ENCODE peak calls at places on chromosome 12, in eight cellular contexts. T is endothelial cell, L is adrenal gland, X is esophagus squamous epithelium, J is PC-3, K is lower lobe of right lung, D is uterus, W is GM13976. U is an unnamed sample.

GRCh38 chr12:39332661-39333175 is 110.2 kb downstream of the KIF21A start:
- DNase-seq in T (no peak), L (no peak), X (no peak), J (no peak), K (no peak), D (no peak), W (no peak), U (no peak)

GRCh38 chr12:55060470-55060869 is 40.7 kb downstream of the NEUROD4 start:
- DNase-seq in T (no peak), L (no peak), X (no peak), J (peak), K (no peak), D (no peak), W (peak), U (peak)

GRCh38 chr12:19893514-19893913 is 454.2 kb downstream of the AEBP2 start:
- DNase-seq in T (no peak), L (no peak), X (no peak), J (peak), K (no peak), D (no peak), W (peak), U (peak)

GRCh38 chr12:29365091-29365490 is 15.9 kb downstream of the ERGIC2 start:
- DNase-seq in T (no peak), L (no peak), X (no peak), J (no peak), K (no peak), D (no peak), W (no peak), U (no peak)

GRCh38 chr12:81819991-81820633 is 61.0 kb upstream of the PPFIA2 start:
- DNase-seq in T (no peak), L (no peak), X (no peak), J (no peak), K (no peak), D (no peak), W (no peak), U (no peak)

GRCh38 chr12:120257041-120257821 is 8.3 kb downstream of the PXN start:
- DNase-seq in T (no peak), L (peak), X (no peak), J (peak), K (no peak), D (peak), W (no peak), U (no peak)

GRCh38 chr12:68530965-68531364 is 79.7 kb upstream of the RAP1B start:
- DNase-seq in T (no peak), L (peak), X (no peak), J (peak), K (no peak), D (no peak), W (no peak), U (no peak)

GRCh38 chr12:26119391-26119981 is 5.4 kb downstream of the BHLHE41 start:
- DNase-seq in T (no peak), L (no peak), X (no peak), J (peak), K (no peak), D (peak), W (no peak), U (peak)

GRCh38 chr12:131919366-131920156 is 9.5 kb upstream of the PUS1 start:
- DNase-seq in T (no peak), L (no peak), X (no peak), J (no peak), K (no peak), D (no peak), W (no peak), U (no peak)

GRCh38 chr12:72444566-72444965 is 172.4 kb downstream of the TRHDE start:
- DNase-seq in T (no peak), L (no peak), X (no peak), J (no peak), K (no peak), D (no peak), W (no peak), U (no peak)

GRCh38 chr12:87382959-87383591 is 646.1 kb downstream of the C12orf50 start:
- DNase-seq in T (no peak), L (no peak), X (no peak), J (no peak), K (no peak), D (no peak), W (no peak), U (no peak)

GRCh38 chr12:62720661-62721330 is 214.2 kb downstream of the PPM1H start:
- DNase-seq in T (no peak), L (no peak), X (no peak), J (peak), K (no peak), D (no peak), W (no peak), U (no peak)

GRCh38 chr12:95177201-95177768 is 40.0 kb downstream of the FGD6 start:
- DNase-seq in T (no peak), L (no peak), X (no peak), J (no peak), K (no peak), D (no peak), W (no peak), U (no peak)

GRCh38 chr12:56029666-56030293 is 8.9 kb downstream of the IKZF4 start:
- DNase-seq in T (peak), L (peak), X (no peak), J (peak), K (no peak), D (peak), W (peak), U (peak)

GRCh38 chr12:12779529-12779928 is 5.9 kb upstream of the APOLD1 start:
- DNase-seq in T (no peak), L (no peak), X (no peak), J (peak), K (no peak), D (no peak), W (no peak), U (no peak)

GRCh38 chr12:16020034-16020433 is 108.9 kb downstream of the DERA start:
- DNase-seq in T (no peak), L (no peak), X (no peak), J (no peak), K (no peak), D (no peak), W (no peak), U (no peak)

GRCh38 chr12:92673756-92674155 is 29.0 kb upstream of the PLEKHG7 start:
- DNase-seq in T (no peak), L (no peak), X (no peak), J (no peak), K (no peak), D (no peak), W (no peak), U (no peak)

GRCh38 chr12:52735106-52735505 is 31.8 kb upstream of the KRT77 start:
- DNase-seq in T (no peak), L (no peak), X (no peak), J (no peak), K (no peak), D (no peak), W (no peak), U (no peak)

GRCh38 chr12:128791395-128792322 is 32.1 kb downstream of the SLC15A4 start:
- DNase-seq in T (no peak), L (no peak), X (no peak), J (no peak), K (no peak), D (no peak), W (peak), U (peak)

GRCh38 chr12:11819643-11820042 is 170.2 kb downstream of the ETV6 start:
- DNase-seq in T (no peak), L (no peak), X (no peak), J (no peak), K (no peak), D (no peak), W (no peak), U (no peak)

GRCh38 chr12:113835433-113835832 is 130.7 kb downstream of the RBM19 start:
- DNase-seq in T (no peak), L (no peak), X (no peak), J (no peak), K (no peak), D (no peak), W (no peak), U (no peak)

GRCh38 chr12:57726151-57726883 is 12.2 kb downstream of the AGAP2 start:
- DNase-seq in T (peak), L (peak), X (peak), J (peak), K (peak), D (peak), W (peak), U (peak)

GRCh38 chr12:124032265-124032886 is 59.4 kb downstream of the ZNF664 start:
- DNase-seq in T (peak), L (peak), X (no peak), J (peak), K (no peak), D (peak), W (peak), U (peak)

GRCh38 chr12:47772094-47772660 is 861 bp upstream of the SLC48A1 start:
- DNase-seq in T (no peak), L (no peak), X (no peak), J (no peak), K (no peak), D (no peak), W (no peak), U (no peak)

GRCh38 chr12:124744659-124745467 is 118.8 kb downstream of the SCARB1 start:
- DNase-seq in T (no peak), L (no peak), X (no peak), J (peak), K (no peak), D (no peak), W (no peak), U (peak)

GRCh38 chr12:71183018-71183417 is 25.2 kb upstream of the TSPAN8 start:
- DNase-seq in T (no peak), L (peak), X (no peak), J (peak), K (no peak), D (no peak), W (no peak), U (no peak)

GRCh38 chr12:59444932-59445331 is 150.9 kb upstream of the SLC16A7 start:
- DNase-seq in T (no peak), L (no peak), X (no peak), J (peak), K (no peak), D (no peak), W (no peak), U (no peak)

GRCh38 chr12:15856097-15856982 is 25.8 kb upstream of the STRAP start:
- DNase-seq in T (peak), L (peak), X (no peak), J (peak), K (no peak), D (peak), W (peak), U (peak)

GRCh38 chr12:65741662-65742480 is 82.4 kb upstream of the HMGA2 start:
- DNase-seq in T (peak), L (no peak), X (no peak), J (no peak), K (no peak), D (peak), W (peak), U (peak)

GRCh38 chr12:120366884-120367251 is 2.1 kb downstream of the MSI1 start:
- DNase-seq in T (no peak), L (no peak), X (no peak), J (no peak), K (no peak), D (no peak), W (no peak), U (no peak)

GRCh38 chr12:104752883-104753282 is 205.2 kb downstream of the SLC41A2 start:
- DNase-seq in T (no peak), L (no peak), X (no peak), J (no peak), K (no peak), D (no peak), W (no peak), U (no peak)

GRCh38 chr12:47910486-47910885 is 5.7 kb upstream of the VDR start:
- DNase-seq in T (no peak), L (no peak), X (no peak), J (no peak), K (no peak), D (no peak), W (no peak), U (no peak)

DNA sequence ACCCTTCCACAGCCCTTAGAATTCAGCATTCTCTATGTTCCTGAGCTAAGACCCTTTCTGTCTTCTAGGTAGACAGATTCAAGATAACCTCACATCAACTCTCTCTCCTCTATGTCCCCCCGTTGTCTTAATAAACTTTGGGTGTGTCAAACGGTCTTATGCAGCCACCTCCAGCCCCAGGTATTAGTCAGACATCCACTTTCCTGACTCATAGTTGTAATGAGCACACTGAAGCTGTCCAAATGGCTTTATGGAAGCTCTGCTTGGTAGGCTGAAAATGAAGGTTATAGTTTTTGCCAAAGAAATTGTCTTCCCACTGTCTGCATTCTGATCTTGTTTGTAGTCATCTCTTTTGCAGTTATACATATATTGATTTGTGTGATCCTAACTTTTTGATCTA is 482.0 kb downstream of the RMST start:
- DNase-seq in T (no peak), L (no peak), X (no peak), J (no peak), K (no peak), D (no peak), W (no peak), U (no peak)
- TF ChIP-seq CTCF in T (no peak), L (no peak), X (no peak), J (no peak), K (no peak), D (no peak), W (no peak), U (no peak)

DNA sequence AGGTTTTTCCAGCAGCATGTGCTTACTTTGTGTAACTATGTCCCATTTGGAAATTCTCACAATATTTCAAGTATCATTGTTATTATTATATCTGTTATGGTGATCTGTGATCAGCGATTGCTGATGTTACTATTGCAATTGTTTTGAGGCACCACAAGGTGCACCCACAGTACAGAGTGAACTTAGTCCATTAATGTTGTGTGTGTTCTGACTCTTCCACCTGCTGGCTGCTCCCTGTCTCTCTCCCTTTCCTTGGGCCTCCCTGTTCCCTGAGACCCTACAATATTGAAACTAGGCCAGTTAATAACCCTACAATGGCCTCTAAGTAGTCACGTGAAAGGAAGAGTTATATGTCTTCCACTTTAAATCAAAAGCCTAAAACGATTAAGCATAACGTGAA is 153.9 kb downstream of the PIK3C2G start:
- DNase-seq in T (no peak), L (no peak), X (no peak), J (no peak), K (no peak), D (no peak), W (no peak), U (no peak)
- TF ChIP-seq CTCF in T (no peak), L (no peak), X (no peak), J (no peak), K (no peak), D (no peak), W (no peak), U (no peak)

GRCh38 chr12:96263449-96263902 is 69.3 kb downstream of the ELK3 start:
- DNase-seq in T (no peak), L (no peak), X (no peak), J (no peak), K (no peak), D (no peak), W (no peak), U (no peak)
- TF ChIP-seq CTCF in T (no peak), L (no peak), X (no peak), J (no peak), K (no peak), D (no peak), W (no peak), U (no peak)

GRCh38 chr12:49018282-49019119 is at the start of gene PRKAG1:
- DNase-seq in T (peak), L (peak), X (peak), J (peak), K (peak), D (peak), W (peak), U (peak)
- TF ChIP-seq CTCF in T (no peak), L (peak), X (peak), J (peak), K (peak), D (peak), W (peak), U (peak)

GRCh38 chr12:1935242-1935641 is 16.8 kb upstream of the CACNA2D4 start:
- DNase-seq in T (no peak), L (peak), X (no peak), J (no peak), K (no peak), D (peak), W (no peak), U (no peak)

GRCh38 chr12:1932264-1932777 is 13.9 kb upstream of the CACNA2D4 start:
- DNase-seq in T (no peak), L (peak), X (no peak), J (no peak), K (peak), D (peak), W (peak), U (no peak)

GRCh38 chr12:1934831-1935230 is 16.4 kb upstream of the CACNA2D4 start:
- DNase-seq in T (no peak), L (no peak), X (no peak), J (no peak), K (no peak), D (peak), W (no peak), U (no peak)

GRCh38 chr12:1934068-1934467 is 15.6 kb upstream of the CACNA2D4 start:
- DNase-seq in T (no peak), L (no peak), X (no peak), J (no peak), K (no peak), D (peak), W (peak), U (no peak)

DNA sequence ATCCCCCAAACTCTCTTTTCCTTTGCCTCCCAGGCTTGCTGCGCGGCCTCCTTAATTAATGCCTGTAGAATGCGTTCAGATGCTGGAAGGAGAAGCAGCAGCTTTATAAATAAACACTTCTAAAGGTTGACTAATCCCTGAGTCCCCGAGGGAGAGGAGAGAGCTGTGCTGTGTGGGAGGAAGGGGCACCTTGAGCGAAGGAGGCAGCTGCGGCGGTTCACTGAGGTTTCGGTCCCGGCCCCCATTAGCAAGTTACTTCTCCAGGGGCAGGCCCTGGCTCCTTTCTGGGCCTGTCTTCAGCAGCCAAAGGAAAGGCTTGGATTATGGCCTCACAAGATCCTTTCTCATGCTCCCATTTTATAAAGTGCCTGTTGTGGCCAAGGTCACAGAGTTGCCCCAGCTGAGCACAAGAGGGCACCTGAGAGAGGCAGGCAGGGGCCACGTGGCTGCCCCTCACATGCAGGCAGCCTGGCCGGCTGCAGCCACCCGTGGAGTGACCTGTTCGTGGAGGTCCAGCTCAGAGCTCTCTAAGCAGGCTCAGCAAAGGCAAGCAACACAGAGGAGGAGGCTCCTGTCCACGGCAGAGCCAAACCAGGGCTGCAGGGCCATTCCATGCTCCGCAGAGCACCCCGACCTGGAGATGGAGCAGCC is 15.0 kb upstream of the CACNA2D4 start:
- DNase-seq in T (no peak), L (peak), X (no peak), J (no peak), K (no peak), D (peak), W (peak), U (peak)
- TF ChIP-seq CTCF in T (no peak), L (no peak), X (no peak), J (no peak), K (no peak), D (no peak), W (no peak), U (no peak)